ENCODE peak calls at places on chromosomes 12 and 14, in four cellular contexts. One of them, this sample, is unnamed.

GRCh38 chr14:98503086-98503815 is 768.7 kb downstream of the BCL11B start:
- DNase-seq in activated naive CD4-positive, alpha-beta T cell: no peak
- DNase-seq in WERI-Rb-1: no peak
- DNase-seq in cardiac muscle cell: no peak
- DNase-seq in this sample: no peak

GRCh38 chr12:104426926-104427546 is 29.7 kb upstream of the CHST11 start:
- DNase-seq in activated naive CD4-positive, alpha-beta T cell: no peak
- DNase-seq in WERI-Rb-1: no peak
- DNase-seq in cardiac muscle cell: peak; percentile 52
- DNase-seq in this sample: no peak

GRCh38 chr12:57255916-57256315 is 4.9 kb upstream of the STAC3 start:
- DNase-seq in activated naive CD4-positive, alpha-beta T cell: no peak
- DNase-seq in WERI-Rb-1: no peak
- DNase-seq in cardiac muscle cell: no peak
- DNase-seq in this sample: no peak

GRCh38 chr12:48454675-48455074 is 17.7 kb upstream of the ANP32D start:
- DNase-seq in activated naive CD4-positive, alpha-beta T cell: no peak
- DNase-seq in WERI-Rb-1: no peak
- DNase-seq in cardiac muscle cell: peak; percentile 71
- DNase-seq in this sample: no peak

GRCh38 chr14:55580401-55581010 is 499 bp downstream of the KTN1 start:
- DNase-seq in cardiac muscle cell: peak; percentile 30
- DNase-seq in WERI-Rb-1: peak; percentile 36
- DNase-seq in activated naive CD4-positive, alpha-beta T cell: peak; percentile 21
- DNase-seq in this sample: no peak

GRCh38 chr12:31962076-31962475 is 2.9 kb downstream of the RESF1 start:
- DNase-seq in cardiac muscle cell: peak; percentile 33
- DNase-seq in WERI-Rb-1: no peak
- DNase-seq in activated naive CD4-positive, alpha-beta T cell: no peak
- DNase-seq in this sample: no peak

GRCh38 chr14:76768201-76768656 is 7.0 kb downstream of the VASH1 start:
- DNase-seq in WERI-Rb-1: no peak
- DNase-seq in cardiac muscle cell: peak; percentile 56
- DNase-seq in activated naive CD4-positive, alpha-beta T cell: no peak
- DNase-seq in this sample: no peak

GRCh38 chr14:95784137-95784536 is 70.2 kb upstream of the TCL1A start:
- DNase-seq in WERI-Rb-1: no peak
- DNase-seq in cardiac muscle cell: peak; percentile 31
- DNase-seq in activated naive CD4-positive, alpha-beta T cell: no peak
- DNase-seq in this sample: no peak

GRCh38 chr14:104180561-104181165 is 42.3 kb downstream of the KIF26A start:
- DNase-seq in WERI-Rb-1: no peak
- DNase-seq in activated naive CD4-positive, alpha-beta T cell: no peak
- DNase-seq in cardiac muscle cell: no peak
- DNase-seq in this sample: no peak

GRCh38 chr14:77104393-77104792 is 6.3 kb downstream of the CIPC start:
- DNase-seq in cardiac muscle cell: no peak
- DNase-seq in activated naive CD4-positive, alpha-beta T cell: no peak
- DNase-seq in WERI-Rb-1: no peak
- DNase-seq in this sample: no peak

GRCh38 chr12:57813971-57814771 is 4.4 kb downstream of the AVIL start:
- DNase-seq in cardiac muscle cell: peak; percentile 91
- DNase-seq in activated naive CD4-positive, alpha-beta T cell: no peak
- DNase-seq in WERI-Rb-1: no peak
- DNase-seq in this sample: no peak

GRCh38 chr14:78448483-78449094 is 278.4 kb downstream of the NRXN3 start:
- DNase-seq in cardiac muscle cell: peak; percentile 15
- DNase-seq in activated naive CD4-positive, alpha-beta T cell: no peak
- DNase-seq in WERI-Rb-1: peak; percentile 65
- DNase-seq in this sample: no peak

GRCh38 chr12:68828669-68829068 is 20.7 kb downstream of the MDM2 start:
- DNase-seq in WERI-Rb-1: no peak
- DNase-seq in activated naive CD4-positive, alpha-beta T cell: no peak
- DNase-seq in cardiac muscle cell: no peak
- DNase-seq in this sample: no peak

GRCh38 chr14:37203423-37203822 is 5.7 kb downstream of the MIPOL1 start:
- DNase-seq in activated naive CD4-positive, alpha-beta T cell: no peak
- DNase-seq in cardiac muscle cell: no peak
- DNase-seq in WERI-Rb-1: no peak
- DNase-seq in this sample: no peak

GRCh38 chr12:108399514-108399913 is 60.4 kb upstream of the CMKLR1 start:
- DNase-seq in cardiac muscle cell: no peak
- DNase-seq in WERI-Rb-1: no peak
- DNase-seq in activated naive CD4-positive, alpha-beta T cell: no peak
- DNase-seq in this sample: no peak

GRCh38 chr14:24848427-24848826 is 201.5 kb downstream of the STXBP6 start:
- DNase-seq in WERI-Rb-1: no peak
- DNase-seq in cardiac muscle cell: peak; percentile 46
- DNase-seq in activated naive CD4-positive, alpha-beta T cell: no peak
- DNase-seq in this sample: peak; percentile 47

GRCh38 chr12:67647547-67648305 is 819 bp upstream of the DYRK2 start:
- DNase-seq in cardiac muscle cell: peak; percentile 89
- DNase-seq in activated naive CD4-positive, alpha-beta T cell: no peak
- DNase-seq in WERI-Rb-1: peak; percentile 86
- DNase-seq in this sample: peak; percentile 66

GRCh38 chr12:95820096-95820703 is 29.6 kb upstream of the NTN4 start:
- DNase-seq in WERI-Rb-1: peak; percentile 57
- DNase-seq in activated naive CD4-positive, alpha-beta T cell: no peak
- DNase-seq in cardiac muscle cell: peak; percentile 69
- DNase-seq in this sample: no peak

GRCh38 chr12:118140825-118141224 is 4.9 kb downstream of the PEBP1 start:
- DNase-seq in activated naive CD4-positive, alpha-beta T cell: no peak
- DNase-seq in WERI-Rb-1: no peak
- DNase-seq in cardiac muscle cell: no peak
- DNase-seq in this sample: no peak

GRCh38 chr14:80213602-80214001 is 2.3 kb upstream of the DIO2 start:
- DNase-seq in cardiac muscle cell: peak; percentile 89
- DNase-seq in activated naive CD4-positive, alpha-beta T cell: no peak
- DNase-seq in WERI-Rb-1: peak; percentile 62
- DNase-seq in this sample: no peak

GRCh38 chr12:68340404-68341270 is 8.5 kb upstream of the MDM1 start:
- DNase-seq in activated naive CD4-positive, alpha-beta T cell: no peak
- DNase-seq in cardiac muscle cell: peak; percentile 28
- DNase-seq in WERI-Rb-1: no peak
- DNase-seq in this sample: no peak

GRCh38 chr12:74043343-74043742 is 494.3 kb upstream of the ATXN7L3B start:
- DNase-seq in cardiac muscle cell: no peak
- DNase-seq in WERI-Rb-1: no peak
- DNase-seq in activated naive CD4-positive, alpha-beta T cell: no peak
- DNase-seq in this sample: peak; percentile 82

GRCh38 chr14:103894034-103894722 is 34.1 kb upstream of the TDRD9 start:
- DNase-seq in WERI-Rb-1: no peak
- DNase-seq in cardiac muscle cell: no peak
- DNase-seq in activated naive CD4-positive, alpha-beta T cell: no peak
- DNase-seq in this sample: no peak

GRCh38 chr12:5589055-5589454 is 157.1 kb downstream of the NTF3 start:
- DNase-seq in activated naive CD4-positive, alpha-beta T cell: no peak
- DNase-seq in WERI-Rb-1: peak; percentile 35
- DNase-seq in cardiac muscle cell: no peak
- DNase-seq in this sample: no peak

GRCh38 chr12:113297214-113297587 is 37.7 kb downstream of the SLC8B1 start:
- DNase-seq in cardiac muscle cell: no peak
- DNase-seq in activated naive CD4-positive, alpha-beta T cell: no peak
- DNase-seq in WERI-Rb-1: no peak
- DNase-seq in this sample: no peak

GRCh38 chr12:116982721-116983502 is 72.2 kb downstream of the FBXW8 start:
- DNase-seq in WERI-Rb-1: no peak
- DNase-seq in activated naive CD4-positive, alpha-beta T cell: no peak
- DNase-seq in cardiac muscle cell: peak; percentile 72
- DNase-seq in this sample: peak; percentile 69

GRCh38 chr12:32588604-32589003 is 90.5 kb upstream of the DNM1L start:
- DNase-seq in cardiac muscle cell: no peak
- DNase-seq in WERI-Rb-1: no peak
- DNase-seq in activated naive CD4-positive, alpha-beta T cell: no peak
- DNase-seq in this sample: no peak

GRCh38 chr12:41441180-41441579 is 253.1 kb downstream of the PDZRN4 start:
- DNase-seq in activated naive CD4-positive, alpha-beta T cell: no peak
- DNase-seq in cardiac muscle cell: no peak
- DNase-seq in WERI-Rb-1: no peak
- DNase-seq in this sample: no peak

GRCh38 chr12:27105746-27106536 is 23.6 kb upstream of the C12orf71 start:
- DNase-seq in activated naive CD4-positive, alpha-beta T cell: no peak
- DNase-seq in WERI-Rb-1: no peak
- DNase-seq in cardiac muscle cell: no peak
- DNase-seq in this sample: no peak

GRCh38 chr12:30694412-30694955 is 1.2 kb downstream of the IPO8 start:
- DNase-seq in cardiac muscle cell: peak; percentile 14
- DNase-seq in WERI-Rb-1: no peak
- DNase-seq in activated naive CD4-positive, alpha-beta T cell: no peak
- DNase-seq in this sample: no peak

GRCh38 chr12:31518680-31519227 is 72.2 kb downstream of the DENND5B start:
- DNase-seq in WERI-Rb-1: no peak
- DNase-seq in cardiac muscle cell: peak; percentile 99
- DNase-seq in activated naive CD4-positive, alpha-beta T cell: no peak
- DNase-seq in this sample: peak; percentile 97

GRCh38 chr14:95895720-95896119 is 19.1 kb downstream of the TUNAR start:
- DNase-seq in activated naive CD4-positive, alpha-beta T cell: no peak
- DNase-seq in cardiac muscle cell: no peak
- DNase-seq in WERI-Rb-1: peak; percentile 75
- DNase-seq in this sample: no peak

GRCh38 chr12:53077030-53077429 is 2.2 kb downstream of the SPRYD3 start:
- DNase-seq in WERI-Rb-1: no peak
- DNase-seq in activated naive CD4-positive, alpha-beta T cell: no peak
- DNase-seq in cardiac muscle cell: no peak
- DNase-seq in this sample: no peak

GRCh38 chr12:108237272-108237671 is 101.8 kb downstream of the CMKLR1 start:
- DNase-seq in activated naive CD4-positive, alpha-beta T cell: no peak
- DNase-seq in cardiac muscle cell: no peak
- DNase-seq in WERI-Rb-1: peak; percentile 17
- DNase-seq in this sample: no peak

GRCh38 chr12:68482660-68483059 is 128.0 kb upstream of the RAP1B start:
- DNase-seq in cardiac muscle cell: no peak
- DNase-seq in activated naive CD4-positive, alpha-beta T cell: no peak
- DNase-seq in WERI-Rb-1: no peak
- DNase-seq in this sample: no peak

GRCh38 chr14:28088125-28088524 is 678.5 kb upstream of the FOXG1 start:
- DNase-seq in cardiac muscle cell: no peak
- DNase-seq in WERI-Rb-1: peak; percentile 46
- DNase-seq in activated naive CD4-positive, alpha-beta T cell: no peak
- DNase-seq in this sample: no peak

This sample was measured in amniotic stem cell.